ENCODE peak calls at places on chromosomes 16 and 17, in four cellular contexts. One of them, this sample, is unnamed.
A peak's percentile ranks its signal among the peaks of the same experiment; 100 is the strongest.

GRCh38 chr17:35871415-35871814 is 2.7 kb upstream of the HEATR9 start:
- DNase-seq in AG10803: no peak
- DNase-seq in T-helper 1 cell: no peak
- DNase-seq in AG09309: no peak
- DNase-seq in this sample: no peak

GRCh38 chr16:31201511-31202401 is 804 bp downstream of the PYCARD start:
- DNase-seq in T-helper 1 cell: no peak
- DNase-seq in AG09309: no peak
- DNase-seq in AG10803: no peak
- DNase-seq in this sample: no peak

GRCh38 chr17:74354123-74354522 is 7.5 kb downstream of the BTBD17 start:
- DNase-seq in AG09309: no peak
- DNase-seq in AG10803: no peak
- DNase-seq in T-helper 1 cell: peak; percentile 34
- DNase-seq in this sample: no peak

GRCh38 chr16:24150282-24150681 is 105.9 kb upstream of the CACNG3 start:
- DNase-seq in AG09309: no peak
- DNase-seq in AG10803: no peak
- DNase-seq in T-helper 1 cell: no peak
- DNase-seq in this sample: no peak

GRCh38 chr16:49697631-49698030 is 158.3 kb downstream of the ZNF423 start:
- DNase-seq in AG10803: no peak
- DNase-seq in AG09309: no peak
- DNase-seq in T-helper 1 cell: no peak
- DNase-seq in this sample: no peak

GRCh38 chr17:6661464-6661848 is 9.9 kb downstream of the C17orf100 start:
- DNase-seq in T-helper 1 cell: no peak
- DNase-seq in AG10803: no peak
- DNase-seq in AG09309: no peak
- DNase-seq in this sample: no peak

GRCh38 chr17:76151896-76152454 is 10.9 kb upstream of the FOXJ1 start:
- DNase-seq in AG09309: no peak
- DNase-seq in T-helper 1 cell: peak; percentile 34
- DNase-seq in AG10803: no peak
- DNase-seq in this sample: no peak

GRCh38 chr17:75683467-75684041 is 16.4 kb downstream of the SAP30BP start:
- DNase-seq in AG10803: peak; percentile 36
- DNase-seq in T-helper 1 cell: no peak
- DNase-seq in AG09309: no peak
- DNase-seq in this sample: peak; percentile 74

GRCh38 chr17:59627770-59628171 is 8.1 kb downstream of the CLTC start:
- DNase-seq in T-helper 1 cell: no peak
- DNase-seq in AG10803: no peak
- DNase-seq in AG09309: no peak
- DNase-seq in this sample: no peak

GRCh38 chr16:24204150-24204665 is 51.9 kb upstream of the CACNG3 start:
- DNase-seq in AG10803: no peak
- DNase-seq in AG09309: no peak
- DNase-seq in T-helper 1 cell: no peak
- DNase-seq in this sample: no peak

GRCh38 chr17:42536372-42537155 is 523 bp downstream of the NAGLU start:
- DNase-seq in T-helper 1 cell: peak; percentile 56
- DNase-seq in AG10803: peak; percentile 84
- DNase-seq in AG09309: no peak
- DNase-seq in this sample: peak; percentile 54

GRCh38 chr16:46632778-46633733 is 11.9 kb upstream of the SHCBP1 start:
- DNase-seq in AG09309: no peak
- DNase-seq in AG10803: no peak
- DNase-seq in T-helper 1 cell: no peak
- DNase-seq in this sample: no peak

GRCh38 chr17:69314246-69315030 is 12.5 kb downstream of the ABCA5 start:
- DNase-seq in T-helper 1 cell: no peak
- DNase-seq in AG10803: no peak
- DNase-seq in AG09309: no peak
- DNase-seq in this sample: no peak

GRCh38 chr17:58279736-58280479 is 827 bp downstream of the MPO start:
- DNase-seq in AG09309: no peak
- DNase-seq in AG10803: no peak
- DNase-seq in T-helper 1 cell: no peak
- DNase-seq in this sample: no peak

This sample was measured in astrocyte.